ENCODE peak calls at places on chromosomes 11 and 22, in four cellular contexts. G is memory B cell, H is left colon, F is NCI-H446. Z is an unnamed sample.

GRCh38 chr11:41784513-41785335 is 325.3 kb upstream of the LRRC4C start:
- DNase-seq in G (no peak), H (no peak), F (no peak), Z (no peak)

GRCh38 chr11:77346906-77347603 is 45.6 kb upstream of the GDPD4 start:
- DNase-seq in G (no peak), H (no peak), F (no peak), Z (no peak)

GRCh38 chr11:105168457-105168856 is 28.9 kb upstream of the CARD18 start:
- DNase-seq in G (no peak), H (no peak), F (no peak), Z (no peak)

GRCh38 chr11:2527621-2528291 is 82.9 kb downstream of the KCNQ1 start:
- DNase-seq in G (no peak), H (peak), F (no peak), Z (no peak)

GRCh38 chr11:65071907-65072630 is 11.8 kb downstream of the CDCA5 start:
- DNase-seq in G (no peak), H (no peak), F (no peak), Z (no peak)

GRCh38 chr11:134760957-134761356 is 348.9 kb upstream of the B3GAT1 start:
- DNase-seq in G (no peak), H (no peak), F (no peak), Z (no peak)

GRCh38 chr11:36231300-36231699 is 57.9 kb downstream of the COMMD9 start:
- DNase-seq in G (no peak), H (no peak), F (no peak), Z (no peak)

GRCh38 chr11:2585566-2586090 is 114.2 kb downstream of the KCNQ1OT1 start:
- DNase-seq in G (peak), H (no peak), F (no peak), Z (no peak)

GRCh38 chr22:38230108-38230825 is 28.5 kb downstream of the MAFF start:
- DNase-seq in G (no peak), H (peak), F (no peak), Z (no peak)